ENCODE peak calls at places on chromosome 18, in five cellular contexts. W, A, P, M and D are unnamed samples.

GRCh38 chr18:49399003-49399402 is 61.4 kb downstream of the DYM start:
- DNase-seq in W (peak; percentile 33), A (no peak), P (no peak), M (no peak), D (no peak)

GRCh38 chr18:40813116-40813515 is 1141.9 kb upstream of the PIK3C3 start:
- DNase-seq in W (no peak), A (no peak), P (no peak), M (no peak), D (no peak)

GRCh38 chr18:26729439-26729838 is 136.1 kb downstream of the AQP4 start:
- DNase-seq in W (no peak), A (no peak), P (no peak), M (no peak), D (no peak)

GRCh38 chr18:21230436-21230835 is 11.6 kb upstream of the GREB1L start:
- DNase-seq in W (no peak), A (no peak), P (no peak), M (no peak), D (no peak)

GRCh38 chr18:23260932-23261590 is 125.8 kb downstream of the CABLES1 start:
- DNase-seq in W (no peak), A (no peak), P (no peak), M (no peak), D (peak; percentile 33)

GRCh38 chr18:63788447-63789096 is 13.4 kb downstream of the SERPINB7 start:
- DNase-seq in W (peak; percentile 91), A (no peak), P (no peak), M (no peak), D (no peak)

GRCh38 chr18:59892123-59892522 is 7.7 kb upstream of the PMAIP1 start:
- DNase-seq in W (no peak), A (no peak), P (no peak), M (no peak), D (no peak)

GRCh38 chr18:76306685-76307292 is 188.3 kb downstream of the ZNF516 start:
- DNase-seq in W (no peak), A (no peak), P (peak; percentile 66), M (no peak), D (no peak)

GRCh38 chr18:58863539-58864145 is 1.0 kb upstream of the ZNF532 start:
- DNase-seq in W (no peak), A (peak; percentile 74), P (peak; percentile 55), M (peak; percentile 76), D (peak; percentile 35)

GRCh38 chr18:35267161-35267651 is 22.8 kb downstream of the ZSCAN30 start:
- DNase-seq in W (no peak), A (no peak), P (peak; percentile 89), M (peak; percentile 85), D (peak; percentile 82)

GRCh38 chr18:12159446-12159845 is 65.8 kb downstream of the ANKRD62 start:
- DNase-seq in W (peak; percentile 14), A (no peak), P (no peak), M (no peak), D (no peak)

GRCh38 chr18:31398191-31398590 is 21.6 kb downstream of the DSG4 start:
- DNase-seq in W (no peak), A (no peak), P (no peak), M (no peak), D (no peak)

GRCh38 chr18:644395-645004 is 13.0 kb upstream of the TYMS start:
- DNase-seq in W (no peak), A (no peak), P (no peak), M (no peak), D (no peak)

GRCh38 chr18:61706516-61706915 is 186.3 kb downstream of the RNF152 start:
- DNase-seq in W (no peak), A (no peak), P (peak; percentile 49), M (no peak), D (no peak)

GRCh38 chr18:79394438-79395307 is 1.1 kb upstream of the NFATC1 start:
- DNase-seq in W (peak; percentile 23), A (peak; percentile 41), P (no peak), M (peak; percentile 48), D (no peak)

GRCh38 chr18:69257861-69258458 is 142.7 kb upstream of the DOK6 start:
- DNase-seq in W (peak; percentile 79), A (no peak), P (no peak), M (no peak), D (no peak)

GRCh38 chr18:55587341-55588000 is 521 bp downstream of the TCF4 start:
- DNase-seq in W (peak; percentile 23), A (peak; percentile 35), P (peak; percentile 58), M (no peak), D (peak; percentile 25)

GRCh38 chr18:28716321-28716720 is 539.4 kb upstream of the CDH2 start:
- DNase-seq in W (no peak), A (no peak), P (no peak), M (no peak), D (no peak)

GRCh38 chr18:62999392-62999791 is 284.1 kb downstream of the PHLPP1 start:
- DNase-seq in W (peak; percentile 8), A (no peak), P (no peak), M (peak; percentile 51), D (peak; percentile 19)

GRCh38 chr18:48027401-48027931 is 97.0 kb upstream of the SMAD2 start:
- DNase-seq in W (no peak), A (no peak), P (no peak), M (no peak), D (peak; percentile 94)

GRCh38 chr18:48028716-48029115 is 98.3 kb upstream of the SMAD2 start:
- DNase-seq in W (no peak), A (no peak), P (no peak), M (no peak), D (peak; percentile 72)

GRCh38 chr18:48026216-48026615 is 95.8 kb upstream of the SMAD2 start:
- DNase-seq in W (no peak), A (no peak), P (no peak), M (no peak), D (no peak)

GRCh38 chr18:48029296-48029986 is 99.0 kb upstream of the SMAD2 start:
- DNase-seq in W (no peak), A (no peak), P (no peak), M (no peak), D (no peak)

DNA sequence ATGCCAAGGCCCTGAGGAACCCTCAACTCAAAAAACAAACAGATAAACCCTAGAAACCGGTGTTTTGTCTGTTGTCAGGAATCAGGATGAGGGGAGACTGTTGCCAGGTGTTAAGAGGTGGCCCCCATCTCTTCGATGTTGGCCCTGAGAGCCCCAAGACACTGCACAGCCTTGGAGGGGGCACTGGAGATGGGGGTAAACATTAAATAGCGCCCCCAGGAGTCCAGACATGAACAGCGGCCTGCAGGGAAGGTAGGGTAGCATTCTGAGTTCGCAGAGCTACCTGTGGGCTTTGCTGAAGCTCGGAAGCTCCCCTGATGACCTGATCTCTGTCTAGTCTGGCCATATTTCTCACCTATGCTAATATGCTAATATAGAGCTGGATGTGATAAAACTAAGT is 97.6 kb upstream of the SMAD2 start:
- DNase-seq in W (no peak), A (no peak), P (peak; percentile 40), M (no peak), D (no peak)
- TF ChIP-seq CTCF in W (no peak), A (no peak), P (peak; percentile 58), M (no peak), D (no peak)

GRCh38 chr18:36758001-36758400 is 70.8 kb downstream of the TPGS2 start:
- DNase-seq in W (peak; percentile 14), A (no peak), P (no peak), M (no peak), D (no peak)

GRCh38 chr18:36756262-36756661 is 72.5 kb downstream of the TPGS2 start:
- DNase-seq in W (peak; percentile 59), A (no peak), P (no peak), M (no peak), D (no peak)

GRCh38 chr18:36757081-36757480 is 71.7 kb downstream of the TPGS2 start:
- DNase-seq in W (peak; percentile 66), A (no peak), P (peak; percentile 84), M (no peak), D (no peak)

GRCh38 chr18:36758623-36759022 is 70.2 kb downstream of the TPGS2 start:
- DNase-seq in W (peak; percentile 41), A (no peak), P (no peak), M (no peak), D (no peak)

DNA sequence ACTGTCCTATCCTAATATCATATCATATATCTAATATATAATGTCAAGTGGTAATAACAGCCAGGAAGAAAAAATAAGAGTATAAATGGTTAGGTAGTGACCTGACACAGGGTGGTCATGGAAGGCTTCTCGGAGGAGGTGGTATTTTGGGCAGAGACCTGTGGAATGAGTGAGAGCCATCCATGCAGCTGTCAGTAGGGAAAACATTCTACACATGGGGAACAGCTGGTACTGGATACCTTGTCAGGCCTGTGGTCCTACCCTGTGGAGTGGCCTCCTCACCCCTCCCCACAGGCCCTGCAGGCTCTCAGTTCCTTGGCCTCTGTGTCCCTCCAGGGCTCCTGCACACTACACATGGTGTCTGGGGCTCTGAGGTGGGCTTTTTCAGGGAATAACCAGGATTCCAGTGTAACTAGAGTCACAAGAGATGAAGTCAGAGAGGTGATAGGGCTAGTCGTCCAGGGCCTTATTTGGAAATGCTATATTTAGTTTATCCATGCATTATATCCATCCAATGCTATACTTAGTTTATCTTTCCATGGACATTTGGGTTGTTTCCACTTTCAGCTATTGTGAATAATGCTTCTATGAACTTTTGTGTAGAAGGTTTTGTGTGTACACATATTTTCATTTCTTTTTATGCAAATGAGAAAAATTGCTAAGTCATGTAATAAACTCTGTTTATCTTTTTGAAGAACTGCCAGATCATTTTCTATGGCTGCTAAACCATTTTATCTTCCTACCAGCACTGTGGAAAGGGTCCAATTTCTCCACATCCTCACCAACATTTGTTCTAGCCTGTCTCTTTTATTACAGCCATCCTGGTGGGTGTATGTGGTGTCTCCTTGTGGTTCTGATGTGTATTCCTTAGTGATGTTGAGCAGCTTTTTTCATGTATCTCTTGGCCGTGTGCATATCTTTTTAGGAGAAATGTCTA is 75.6 kb downstream of the TPGS2 start:
- DNase-seq in W (no peak), A (no peak), P (no peak), M (no peak), D (no peak)
- TF ChIP-seq CTCF in W (peak; percentile 9), A (no peak), P (no peak), M (no peak), D (no peak)

GRCh38 chr18:74965682-74966081 is 243.3 kb downstream of the PTGR3 start:
- DNase-seq in W (no peak), A (no peak), P (no peak), M (no peak), D (no peak)

DNA sequence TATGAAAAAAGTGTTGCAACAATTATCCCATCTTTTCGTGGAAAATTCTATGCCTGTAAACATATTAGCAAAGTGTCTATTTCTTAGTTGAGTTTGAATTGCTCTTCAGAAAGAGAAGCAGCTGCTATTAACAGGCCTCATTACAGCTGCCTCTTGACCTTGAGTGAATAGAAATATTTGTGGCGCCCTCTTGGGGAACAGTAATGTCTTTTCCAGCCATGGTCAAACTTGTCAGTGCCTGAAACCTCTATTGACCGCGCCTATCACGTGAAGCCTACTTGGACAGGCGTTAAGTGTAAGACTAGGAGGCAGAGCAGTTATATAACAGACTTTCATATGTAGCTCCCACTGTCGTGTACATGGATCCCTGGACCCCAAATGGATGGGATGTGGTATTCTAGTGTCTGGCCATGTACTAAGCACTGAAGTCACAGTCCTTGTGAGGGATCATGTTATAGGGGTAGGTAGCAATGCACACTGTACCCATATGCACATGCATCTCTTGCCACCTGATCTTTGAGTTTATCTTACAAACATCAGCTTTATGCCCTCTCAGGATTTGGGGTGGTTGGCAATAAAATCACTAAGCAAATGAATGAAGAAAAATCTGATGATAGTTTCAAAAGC is 245.0 kb downstream of the PTGR3 start:
- DNase-seq in W (no peak), A (peak; percentile 18), P (peak; percentile 76), M (no peak), D (peak; percentile 57)
- TF ChIP-seq CTCF in W (peak; percentile 47), A (peak; percentile 40), P (peak; percentile 74), M (no peak), D (peak; percentile 46)

GRCh38 chr18:70450658-70451253 is 161.9 kb downstream of the SOCS6 start:
- DNase-seq in W (peak; percentile 2), A (no peak), P (peak; percentile 41), M (no peak), D (no peak)
- TF ChIP-seq CTCF in W (peak; percentile 43), A (peak; percentile 53), P (peak; percentile 46), M (no peak), D (no peak)